ENCODE peak calls at places on chromosome 10, in ten cellular contexts. L is colonic mucosa; R is stimulated activated CD4-positive, alpha-beta T cell treated with anti-CD3 and anti-CD28 coated beads, Interleukin-12 subunit alpha, Interleukin-12 subunit beta, amount 100 ng/mL, for 48 hours; X is PC-9; D is BJ; A is GM12878; M is pancreas; O is T-helper 1 cell; W is left cardiac atrium; B is Kasumi-1. G is an unnamed sample.

GRCh38 chr10:61617180-61617579 is 45.5 kb upstream of the CABCOCO1 start:
- DNase-seq in L (no peak), R (no peak), X (no peak), D (no peak), A (no peak), M (no peak), O (no peak), W (no peak), B (no peak), G (no peak)

GRCh38 chr10:34835908-34836558 is 20.9 kb upstream of the PARD3 start:
- DNase-seq in L (no peak), R (no peak), X (no peak), D (no peak), A (peak; percentile 59), M (no peak), O (no peak), W (no peak), B (no peak), G (no peak)

GRCh38 chr10:46232084-46232483 is 54.7 kb upstream of the ANTXRL start:
- DNase-seq in L (no peak), R (no peak), X (peak; percentile 10), D (no peak), A (no peak), M (no peak), O (no peak), W (peak; percentile 7), B (no peak), G (no peak)

GRCh38 chr10:78255796-78256638 is 222.4 kb downstream of the RPS24 start:
- DNase-seq in L (peak; percentile 21), R (no peak), X (peak; percentile 96), D (peak; percentile 94), A (no peak), M (no peak), O (no peak), W (peak; percentile 42), B (no peak), G (no peak)

GRCh38 chr10:22615819-22616499 is 98.4 kb downstream of the PIP4K2A start:
- DNase-seq in L (peak; percentile 72), R (no peak), X (no peak), D (no peak), A (peak; percentile 35), M (no peak), O (no peak), W (peak; percentile 46), B (peak; percentile 48), G (no peak)

GRCh38 chr10:110651044-110651958 is 7.2 kb downstream of the RBM20 start:
- DNase-seq in L (no peak), R (no peak), X (no peak), D (peak; percentile 85), A (no peak), M (no peak), O (no peak), W (peak; percentile 31), B (peak; percentile 68), G (no peak)

GRCh38 chr10:3932597-3933380 is 147.8 kb upstream of the KLF6 start:
- DNase-seq in L (no peak), R (no peak), X (no peak), D (no peak), A (no peak), M (no peak), O (no peak), W (no peak), B (no peak), G (no peak)

GRCh38 chr10:124286621-124287020 is 132.1 kb downstream of the OAT start:
- DNase-seq in L (no peak), R (no peak), X (no peak), D (no peak), A (no peak), M (no peak), O (no peak), W (no peak), B (no peak), G (no peak)

GRCh38 chr10:132452216-132452650 is 55.2 kb downstream of the PWWP2B start:
- DNase-seq in L (no peak), R (no peak), X (no peak), D (no peak), A (no peak), M (peak; percentile 63), O (no peak), W (no peak), B (no peak), G (no peak)

GRCh38 chr10:71975891-71976725 is 11.9 kb downstream of the CHST3 start:
- DNase-seq in L (peak; percentile 62), R (no peak), X (peak; percentile 50), D (no peak), A (no peak), M (no peak), O (no peak), W (peak; percentile 63), B (no peak), G (no peak)

GRCh38 chr10:128894641-128895040 is 572.4 kb upstream of the MGMT start:
- DNase-seq in L (no peak), R (no peak), X (no peak), D (no peak), A (no peak), M (no peak), O (no peak), W (no peak), B (no peak), G (no peak)

GRCh38 chr10:42933454-42934340 is 143.2 kb upstream of the RET start:
- DNase-seq in L (peak; percentile 58), R (no peak), X (no peak), D (no peak), A (no peak), M (peak; percentile 59), O (peak; percentile 22), W (no peak), B (no peak), G (no peak)

GRCh38 chr10:116215651-116216050 is 57.4 kb downstream of the GFRA1 start:
- DNase-seq in L (no peak), R (no peak), X (no peak), D (no peak), A (no peak), M (no peak), O (no peak), W (no peak), B (no peak), G (no peak)

GRCh38 chr10:31520982-31521381 is 202.0 kb downstream of the ZEB1 start:
- DNase-seq in L (no peak), R (no peak), X (no peak), D (no peak), A (no peak), M (no peak), O (no peak), W (no peak), B (no peak), G (no peak)

GRCh38 chr10:120429395-120429794 is 27.6 kb upstream of the PLPP4 start:
- DNase-seq in L (no peak), R (no peak), X (no peak), D (no peak), A (no peak), M (no peak), O (no peak), W (no peak), B (no peak), G (no peak)

GRCh38 chr10:124594240-124594639 is 132.6 kb downstream of the LHPP start:
- DNase-seq in L (no peak), R (no peak), X (no peak), D (no peak), A (no peak), M (no peak), O (no peak), W (no peak), B (no peak), G (no peak)

GRCh38 chr10:33116293-33116697 is 158.3 kb upstream of the ITGB1 start:
- DNase-seq in L (no peak), R (no peak), X (no peak), D (no peak), A (no peak), M (no peak), O (no peak), W (no peak), B (peak; percentile 45), G (no peak)

GRCh38 chr10:104040862-104041789 is 44.6 kb downstream of the COL17A1 start:
- DNase-seq in L (no peak), R (no peak), X (no peak), D (no peak), A (no peak), M (no peak), O (no peak), W (no peak), B (no peak), G (no peak)

GRCh38 chr10:72611783-72612182 is 14.1 kb downstream of the MICU1 start:
- DNase-seq in L (no peak), R (no peak), X (no peak), D (no peak), A (no peak), M (no peak), O (no peak), W (no peak), B (no peak), G (no peak)

GRCh38 chr10:97582169-97582568 is 2.0 kb upstream of the HOGA1 start:
- DNase-seq in L (no peak), R (no peak), X (no peak), D (no peak), A (no peak), M (no peak), O (no peak), W (no peak), B (no peak), G (no peak)

GRCh38 chr10:88152720-88153119 is 289.3 kb downstream of the PTEN start:
- DNase-seq in L (no peak), R (peak; percentile 25), X (peak; percentile 83), D (peak; percentile 100), A (peak; percentile 40), M (no peak), O (no peak), W (no peak), B (peak; percentile 39), G (peak; percentile 39)

GRCh38 chr10:121734517-121735137 is 136.4 kb upstream of the FGFR2 start:
- DNase-seq in L (no peak), R (no peak), X (no peak), D (no peak), A (no peak), M (no peak), O (no peak), W (no peak), B (peak; percentile 38), G (no peak)

GRCh38 chr10:101840102-101840684 is 3.4 kb downstream of the KCNIP2 start:
- DNase-seq in L (no peak), R (no peak), X (no peak), D (no peak), A (no peak), M (no peak), O (no peak), W (no peak), B (no peak), G (no peak)

GRCh38 chr10:62259998-62260397 is 8.6 kb downstream of the RTKN2 start:
- DNase-seq in L (no peak), R (no peak), X (no peak), D (no peak), A (no peak), M (no peak), O (no peak), W (no peak), B (no peak), G (no peak)

GRCh38 chr10:46547331-46547880 is 9.1 kb downstream of the GPRIN2 start:
- DNase-seq in L (peak; percentile 21), R (no peak), X (no peak), D (no peak), A (no peak), M (no peak), O (no peak), W (no peak), B (no peak), G (no peak)

GRCh38 chr10:59851864-59852263 is 54.5 kb downstream of the CCDC6 start:
- DNase-seq in L (no peak), R (no peak), X (no peak), D (no peak), A (no peak), M (no peak), O (no peak), W (no peak), B (no peak), G (no peak)

GRCh38 chr10:8076948-8077347 is 22.5 kb downstream of the GATA3 start:
- DNase-seq in L (no peak), R (no peak), X (no peak), D (no peak), A (no peak), M (no peak), O (no peak), W (no peak), B (no peak), G (no peak)

GRCh38 chr10:112279482-112279881 is 3.7 kb upstream of the TECTB start:
- DNase-seq in L (no peak), R (no peak), X (no peak), D (no peak), A (no peak), M (no peak), O (no peak), W (no peak), B (no peak), G (no peak)

G was measured in activated CD4-positive, alpha-beta T cell treated with anti-CD3 and anti-CD28 coated beads for 24 hours.